ENCODE peak calls at places on chromosomes 2 and 18, in six cellular contexts. One of them, this sample, is unnamed.

GRCh38 chr2:147030966-147031760 is 813.7 kb upstream of the ACVR2A start:
- DNase-seq in WTC11: no peak
- DNase-seq in K562: no peak
- DNase-seq in HepG2: no peak
- DNase-seq in endothelial cell of umbilical vein: peak
- DNase-seq in H1: no peak
- DNase-seq in this sample: no peak

GRCh38 chr18:59742325-59743111 is 45.3 kb upstream of the CCBE1 start:
- DNase-seq in WTC11: no peak
- DNase-seq in K562: no peak
- DNase-seq in HepG2: no peak
- DNase-seq in endothelial cell of umbilical vein: no peak
- DNase-seq in H1: no peak
- DNase-seq in this sample: no peak

GRCh38 chr2:176496756-176497155 is 227.5 kb downstream of the MTX2 start:
- DNase-seq in WTC11: no peak
- DNase-seq in K562: no peak
- DNase-seq in HepG2: no peak
- DNase-seq in endothelial cell of umbilical vein: no peak
- DNase-seq in H1: no peak
- DNase-seq in this sample: no peak

GRCh38 chr2:119864318-119864717 is 104.6 kb downstream of the PTPN4 start:
- DNase-seq in WTC11: no peak
- DNase-seq in K562: no peak
- DNase-seq in HepG2: no peak
- DNase-seq in endothelial cell of umbilical vein: peak
- DNase-seq in H1: no peak
- DNase-seq in this sample: no peak

GRCh38 chr2:51350100-51350499 is 318.2 kb upstream of the NRXN1 start:
- DNase-seq in WTC11: no peak
- DNase-seq in K562: no peak
- DNase-seq in HepG2: no peak
- DNase-seq in endothelial cell of umbilical vein: peak
- DNase-seq in H1: no peak
- DNase-seq in this sample: no peak

GRCh38 chr2:161650116-161651015 is 26.1 kb downstream of the SLC4A10 start:
- DNase-seq in WTC11: no peak
- DNase-seq in K562: no peak
- DNase-seq in HepG2: no peak
- DNase-seq in endothelial cell of umbilical vein: no peak
- DNase-seq in H1: no peak
- DNase-seq in this sample: no peak

GRCh38 chr2:30214064-30214463 is 17.3 kb upstream of the LBH start:
- DNase-seq in WTC11: no peak
- DNase-seq in K562: no peak
- DNase-seq in HepG2: no peak
- DNase-seq in endothelial cell of umbilical vein: no peak
- DNase-seq in H1: no peak
- DNase-seq in this sample: no peak

GRCh38 chr2:113996826-113997599 is 107.1 kb downstream of the ACTR3 start:
- DNase-seq in WTC11: no peak
- DNase-seq in K562: no peak
- DNase-seq in HepG2: no peak
- DNase-seq in endothelial cell of umbilical vein: no peak
- DNase-seq in H1: no peak
- DNase-seq in this sample: no peak

GRCh38 chr18:46413684-46414083 is 243.3 kb downstream of the LOXHD1 start:
- DNase-seq in WTC11: no peak
- DNase-seq in K562: no peak
- DNase-seq in HepG2: no peak
- DNase-seq in endothelial cell of umbilical vein: no peak
- DNase-seq in H1: no peak
- DNase-seq in this sample: no peak

GRCh38 chr2:231923951-231924888 is 2.0 kb downstream of the NPPC start:
- DNase-seq in WTC11: no peak
- DNase-seq in K562: no peak
- DNase-seq in HepG2: no peak
- DNase-seq in endothelial cell of umbilical vein: no peak
- DNase-seq in H1: no peak
- DNase-seq in this sample: no peak
- TF ChIP-seq JUN in WTC11: no peak
- TF ChIP-seq JUN in K562: no peak
- TF ChIP-seq JUN in HepG2: no peak
- TF ChIP-seq JUN in endothelial cell of umbilical vein: no peak
- TF ChIP-seq JUN in H1: no peak
- TF ChIP-seq JUN in this sample: no peak

DNA sequence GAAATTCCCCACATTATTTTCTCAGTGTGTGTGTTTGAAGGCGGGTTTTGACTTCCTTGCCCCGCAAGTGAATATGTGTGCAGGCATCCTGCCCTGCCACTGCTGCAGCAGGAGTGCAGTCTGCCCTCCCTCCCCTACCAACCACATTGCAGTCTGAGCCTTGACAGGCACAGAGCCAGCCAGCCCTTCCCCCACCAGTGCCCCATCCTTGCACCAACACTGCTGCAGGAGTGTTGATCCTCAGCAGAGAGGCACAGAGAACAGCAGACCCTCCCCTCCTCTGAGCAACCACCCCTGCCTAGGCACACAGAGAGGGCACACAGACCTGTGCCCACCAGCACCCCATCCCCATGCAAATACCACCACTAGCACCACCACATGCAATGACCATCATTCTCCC is 683.0 kb upstream of the PKDCC start:
- DNase-seq in WTC11: no peak
- DNase-seq in K562: no peak
- DNase-seq in HepG2: no peak
- DNase-seq in endothelial cell of umbilical vein: no peak
- DNase-seq in H1: no peak
- DNase-seq in this sample: no peak
- TF ChIP-seq JUN in WTC11: no peak
- TF ChIP-seq JUN in K562: no peak
- TF ChIP-seq JUN in HepG2: no peak
- TF ChIP-seq JUN in endothelial cell of umbilical vein: no peak
- TF ChIP-seq JUN in H1: no peak
- TF ChIP-seq JUN in this sample: no peak

DNA sequence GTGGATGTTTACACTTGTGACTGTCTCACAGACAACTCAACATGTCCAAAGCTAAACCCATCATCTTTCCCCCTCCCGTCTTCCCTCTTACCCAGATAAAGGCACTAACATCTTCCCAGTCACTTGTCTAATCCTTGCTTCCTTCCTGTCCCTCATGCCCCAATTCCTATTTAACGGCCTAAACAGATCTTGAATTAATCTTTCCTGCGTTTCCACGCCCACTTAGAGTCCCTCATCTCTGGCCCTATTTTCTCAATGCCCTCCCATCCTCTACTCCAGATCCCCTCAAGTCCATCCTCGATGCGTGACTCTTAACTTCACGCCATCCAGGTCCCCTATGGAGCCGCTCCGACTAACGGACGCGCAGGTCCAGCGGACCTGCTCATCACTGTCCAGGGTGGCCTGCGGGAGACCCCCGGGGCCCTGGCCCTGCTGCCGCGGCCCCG is 682 bp upstream of the SCLY start:
- DNase-seq in WTC11: no peak
- DNase-seq in K562: no peak
- DNase-seq in HepG2: no peak
- DNase-seq in endothelial cell of umbilical vein: no peak
- DNase-seq in H1: no peak
- DNase-seq in this sample: peak
- TF ChIP-seq JUN in WTC11: no peak
- TF ChIP-seq JUN in K562: no peak
- TF ChIP-seq JUN in HepG2: no peak
- TF ChIP-seq JUN in endothelial cell of umbilical vein: no peak
- TF ChIP-seq JUN in H1: no peak
- TF ChIP-seq JUN in this sample: no peak

DNA sequence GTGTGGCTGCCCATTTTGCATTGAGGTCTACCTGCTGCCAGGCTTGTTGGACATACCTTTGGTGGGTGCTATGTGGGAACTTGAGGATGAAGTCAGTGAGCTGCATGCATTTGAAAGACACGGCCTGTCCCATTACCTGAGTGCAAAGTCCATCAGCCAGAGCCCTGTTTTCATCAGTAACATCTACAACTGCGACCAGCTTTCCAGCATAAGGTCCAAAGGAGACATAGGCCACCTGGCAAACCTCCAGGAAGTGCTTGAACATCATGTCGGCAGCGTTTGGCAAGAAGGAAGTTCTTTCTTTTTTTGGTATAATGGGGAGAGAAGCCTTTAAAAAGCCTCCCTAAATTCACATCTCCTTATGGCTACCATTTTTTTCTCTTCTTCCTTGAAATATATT is 143.1 kb downstream of the FAM161A start:
- DNase-seq in WTC11: no peak
- DNase-seq in K562: no peak
- DNase-seq in HepG2: peak
- DNase-seq in endothelial cell of umbilical vein: no peak
- DNase-seq in H1: peak
- DNase-seq in this sample: no peak
- TF ChIP-seq JUN in WTC11: no peak
- TF ChIP-seq JUN in K562: no peak
- TF ChIP-seq JUN in HepG2: no peak
- TF ChIP-seq JUN in endothelial cell of umbilical vein: no peak
- TF ChIP-seq JUN in H1: no peak
- TF ChIP-seq JUN in this sample: no peak

DNA sequence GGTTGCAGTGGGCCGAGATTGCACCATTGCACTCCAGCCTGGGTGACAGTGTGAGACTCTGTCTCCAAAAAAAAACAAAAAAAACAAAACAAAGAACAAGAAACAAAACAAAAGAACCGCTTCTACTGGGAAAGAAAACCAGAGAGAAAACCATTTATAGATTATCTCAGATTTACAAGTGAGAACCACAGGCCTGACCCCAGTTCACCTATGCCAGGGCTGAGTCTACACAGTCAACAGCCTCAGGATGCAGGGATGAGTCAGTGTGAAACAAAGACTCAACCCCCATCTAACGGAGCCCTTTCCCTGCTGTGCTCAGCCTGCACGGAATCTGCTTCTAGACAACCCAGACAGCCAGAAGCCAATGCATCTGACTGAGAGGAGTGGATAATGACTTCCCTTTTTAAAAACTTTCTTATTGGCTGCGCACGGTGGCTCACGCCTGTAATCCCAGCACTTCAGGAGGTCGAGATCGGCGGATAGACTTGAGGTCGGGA is 25.5 kb upstream of the YWHAQ start:
- DNase-seq in WTC11: no peak
- DNase-seq in K562: no peak
- DNase-seq in HepG2: peak
- DNase-seq in endothelial cell of umbilical vein: peak
- DNase-seq in H1: no peak
- DNase-seq in this sample: peak
- TF ChIP-seq JUN in WTC11: no peak
- TF ChIP-seq JUN in K562: no peak
- TF ChIP-seq JUN in HepG2: no peak
- TF ChIP-seq JUN in endothelial cell of umbilical vein: peak
- TF ChIP-seq JUN in H1: no peak
- TF ChIP-seq JUN in this sample: peak

GRCh38 chr2:96537734-96538486 is 1.4 kb downstream of the ARID5A start:
- DNase-seq in WTC11: no peak
- DNase-seq in K562: no peak
- DNase-seq in HepG2: no peak
- DNase-seq in endothelial cell of umbilical vein: peak
- DNase-seq in H1: no peak
- DNase-seq in this sample: no peak
- TF ChIP-seq JUN in WTC11: no peak
- TF ChIP-seq JUN in K562: no peak
- TF ChIP-seq JUN in HepG2: no peak
- TF ChIP-seq JUN in endothelial cell of umbilical vein: no peak
- TF ChIP-seq JUN in H1: no peak
- TF ChIP-seq JUN in this sample: no peak

DNA sequence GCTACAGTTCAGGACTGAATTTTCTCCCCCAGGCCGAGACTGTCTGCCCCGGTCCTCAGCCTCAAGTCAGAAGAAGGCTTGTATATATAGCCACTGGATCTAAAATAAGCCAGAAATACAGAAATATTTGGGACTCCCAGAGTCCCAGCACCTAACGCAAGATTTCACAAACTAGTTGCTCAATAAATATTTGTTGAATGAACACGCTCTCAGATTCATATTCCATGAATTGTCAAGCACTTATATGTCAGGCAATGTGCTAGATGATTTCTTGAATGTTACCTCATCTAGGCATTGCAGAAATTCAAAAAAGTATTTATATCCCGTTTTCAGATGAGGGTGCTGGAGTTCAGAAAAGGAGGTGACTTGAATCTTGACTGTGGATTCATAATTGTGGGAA is 163.7 kb upstream of the KLHL29 start:
- DNase-seq in WTC11: no peak
- DNase-seq in K562: no peak
- DNase-seq in HepG2: no peak
- DNase-seq in endothelial cell of umbilical vein: no peak
- DNase-seq in H1: no peak
- DNase-seq in this sample: no peak
- TF ChIP-seq JUN in WTC11: no peak
- TF ChIP-seq JUN in K562: no peak
- TF ChIP-seq JUN in HepG2: no peak
- TF ChIP-seq JUN in endothelial cell of umbilical vein: no peak
- TF ChIP-seq JUN in H1: no peak
- TF ChIP-seq JUN in this sample: no peak

This sample was measured in A549.